ENCODE peak calls at places on chromosomes 12 and 14, in seven cellular contexts. Z, I, A, S, R, G and P are unnamed samples.

GRCh38 chr14:100750762-100751699 is 24.3 kb downstream of the DLK1 start:
- DNase-seq in Z (no peak), I (no peak), A (no peak), S (no peak), R (no peak), G (peak; percentile 96), P (no peak)

GRCh38 chr12:121578230-121579189 is 2.3 kb downstream of the KDM2B start:
- DNase-seq in Z (no peak), I (peak; percentile 37), A (peak; percentile 21), S (peak; percentile 76), R (peak; percentile 40), G (no peak), P (peak; percentile 34)

GRCh38 chr12:4178424-4179184 is 95.0 kb upstream of the CCND2 start:
- DNase-seq in Z (no peak), I (no peak), A (no peak), S (peak; percentile 3), R (no peak), G (no peak), P (no peak)

GRCh38 chr12:96462571-96463280 is 26.7 kb upstream of the CFAP54 start:
- DNase-seq in Z (no peak), I (no peak), A (no peak), S (no peak), R (no peak), G (no peak), P (no peak)

GRCh38 chr12:124233846-124234620 is 60.9 kb upstream of the RFLNA start:
- DNase-seq in Z (peak; percentile 51), I (no peak), A (no peak), S (no peak), R (no peak), G (no peak), P (peak; percentile 48)

GRCh38 chr14:61213116-61213720 is 67.9 kb downstream of the TMEM30B start:
- DNase-seq in Z (no peak), I (no peak), A (peak; percentile 49), S (no peak), R (no peak), G (no peak), P (peak; percentile 83)

GRCh38 chr14:29569194-29569593 is 358.5 kb downstream of the PRKD1 start:
- DNase-seq in Z (no peak), I (no peak), A (no peak), S (no peak), R (no peak), G (no peak), P (no peak)

GRCh38 chr12:20189767-20190166 is 178.6 kb upstream of the PDE3A start:
- DNase-seq in Z (no peak), I (peak; percentile 10), A (no peak), S (no peak), R (no peak), G (no peak), P (no peak)

GRCh38 chr12:88266851-88267360 is 124.8 kb downstream of the TMTC3 start:
- DNase-seq in Z (no peak), I (no peak), A (no peak), S (no peak), R (no peak), G (no peak), P (peak; percentile 3)

GRCh38 chr12:100632445-100632892 is 59.0 kb downstream of the GAS2L3 start:
- DNase-seq in Z (no peak), I (no peak), A (no peak), S (no peak), R (no peak), G (peak; percentile 4), P (no peak)

GRCh38 chr12:40515041-40515825 is 177.0 kb upstream of the CNTN1 start:
- DNase-seq in Z (peak; percentile 0), I (no peak), A (no peak), S (no peak), R (no peak), G (no peak), P (peak; percentile 7)

GRCh38 chr12:124004233-124004875 is 31.3 kb downstream of the ZNF664 start:
- DNase-seq in Z (no peak), I (no peak), A (peak; percentile 51), S (no peak), R (no peak), G (no peak), P (peak; percentile 68)

GRCh38 chr12:20289512-20289911 is 78.8 kb upstream of the PDE3A start:
- DNase-seq in Z (no peak), I (no peak), A (no peak), S (no peak), R (no peak), G (no peak), P (no peak)

GRCh38 chr12:107670999-107671643 is 14.5 kb upstream of the PWP1 start:
- DNase-seq in Z (no peak), I (no peak), A (peak; percentile 7), S (peak; percentile 82), R (peak; percentile 32), G (peak; percentile 33), P (peak; percentile 27)

GRCh38 chr12:219891-220352 is 6.0 kb upstream of the SLC6A12 start:
- DNase-seq in Z (peak; percentile 3), I (peak; percentile 91), A (peak; percentile 35), S (peak; percentile 98), R (peak; percentile 79), G (peak; percentile 69), P (peak; percentile 46)

GRCh38 chr14:70731447-70732239 is 77.7 kb downstream of the MAP3K9 start:
- DNase-seq in Z (no peak), I (no peak), A (no peak), S (no peak), R (no peak), G (no peak), P (no peak)

GRCh38 chr14:50389668-50390441 is 6.8 kb downstream of the CDKL1 start:
- DNase-seq in Z (no peak), I (no peak), A (no peak), S (no peak), R (no peak), G (peak; percentile 59), P (no peak)

GRCh38 chr12:56687225-56688128 is 607 bp downstream of the PTGES3 start:
- DNase-seq in Z (peak; percentile 31), I (no peak), A (no peak), S (no peak), R (peak; percentile 67), G (no peak), P (peak; percentile 55)

GRCh38 chr12:29148958-29149690 is at the start of gene FAR2:
- DNase-seq in Z (peak; percentile 18), I (peak; percentile 85), A (no peak), S (peak; percentile 75), R (peak; percentile 76), G (no peak), P (peak; percentile 71)

GRCh38 chr12:110282343-110282860 is 1.4 kb downstream of the ATP2A2 start:
- DNase-seq in Z (no peak), I (no peak), A (no peak), S (no peak), R (no peak), G (no peak), P (no peak)

GRCh38 chr14:64760146-64760755 is 56.0 kb downstream of the PLEKHG3 start:
- DNase-seq in Z (peak; percentile 15), I (peak; percentile 71), A (peak; percentile 42), S (peak; percentile 92), R (peak; percentile 82), G (peak; percentile 34), P (peak; percentile 55)

GRCh38 chr12:128644664-128645296 is 179.0 kb downstream of the SLC15A4 start:
- DNase-seq in Z (no peak), I (peak; percentile 30), A (no peak), S (peak; percentile 93), R (peak; percentile 70), G (peak; percentile 3), P (peak; percentile 2)

GRCh38 chr12:53065975-53066593 is 13.1 kb downstream of the SPRYD3 start:
- DNase-seq in Z (peak; percentile 47), I (peak; percentile 92), A (peak; percentile 81), S (peak; percentile 93), R (peak; percentile 82), G (peak; percentile 57), P (peak; percentile 95)

GRCh38 chr14:20969336-20969735 is 14.0 kb downstream of the RNASE2 start:
- DNase-seq in Z (no peak), I (no peak), A (no peak), S (no peak), R (no peak), G (no peak), P (no peak)

GRCh38 chr12:84585996-84586395 is 326.6 kb downstream of the SLC6A15 start:
- DNase-seq in Z (peak; percentile 1), I (no peak), A (peak; percentile 4), S (no peak), R (no peak), G (no peak), P (peak; percentile 14)

GRCh38 chr12:89349814-89350213 is 2.5 kb downstream of the DUSP6 start:
- DNase-seq in Z (peak; percentile 76), I (peak; percentile 38), A (peak; percentile 81), S (no peak), R (peak; percentile 39), G (no peak), P (peak; percentile 68)

GRCh38 chr14:92635031-92635430 is 113.4 kb downstream of the LGMN start:
- DNase-seq in Z (no peak), I (no peak), A (no peak), S (no peak), R (no peak), G (no peak), P (no peak)

GRCh38 chr12:50786498-50787231 is 22.8 kb downstream of the ATF1 start:
- DNase-seq in Z (peak; percentile 98), I (no peak), A (peak; percentile 97), S (no peak), R (no peak), G (peak; percentile 90), P (peak; percentile 95)

GRCh38 chr12:68538722-68539614 is 71.7 kb upstream of the RAP1B start:
- DNase-seq in Z (peak; percentile 79), I (no peak), A (peak; percentile 26), S (peak; percentile 51), R (peak; percentile 24), G (no peak), P (peak; percentile 22)

GRCh38 chr12:132255642-132256041 is 73.7 kb downstream of the GALNT9 start:
- DNase-seq in Z (no peak), I (no peak), A (no peak), S (no peak), R (no peak), G (no peak), P (no peak)
- H3K9ac ChIP-seq in Z (no peak overlapping the region), I (no peak overlapping the region), A (no peak overlapping the region), S (no peak overlapping the region), R (no peak overlapping the region), G (no peak overlapping the region), P (no peak overlapping the region)

GRCh38 chr14:103856105-103856504 is 8.7 kb upstream of the PPP1R13B start:
- DNase-seq in Z (no peak), I (no peak), A (no peak), S (peak; percentile 57), R (no peak), G (no peak), P (no peak)
- H3K9ac ChIP-seq in Z (no peak overlapping the region), I (no peak overlapping the region), A (no peak overlapping the region), S (no peak overlapping the region), R (no peak overlapping the region), G (peak overlapping the region; percentile 78), P (no peak overlapping the region)

GRCh38 chr14:69561893-69562292 is 12.8 kb downstream of the CCDC177 start:
- DNase-seq in Z (no peak), I (no peak), A (no peak), S (no peak), R (no peak), G (no peak), P (no peak)
- H3K9ac ChIP-seq in Z (no peak overlapping the region), I (no peak overlapping the region), A (no peak overlapping the region), S (no peak overlapping the region), R (no peak overlapping the region), G (no peak overlapping the region), P (no peak overlapping the region)

DNA sequence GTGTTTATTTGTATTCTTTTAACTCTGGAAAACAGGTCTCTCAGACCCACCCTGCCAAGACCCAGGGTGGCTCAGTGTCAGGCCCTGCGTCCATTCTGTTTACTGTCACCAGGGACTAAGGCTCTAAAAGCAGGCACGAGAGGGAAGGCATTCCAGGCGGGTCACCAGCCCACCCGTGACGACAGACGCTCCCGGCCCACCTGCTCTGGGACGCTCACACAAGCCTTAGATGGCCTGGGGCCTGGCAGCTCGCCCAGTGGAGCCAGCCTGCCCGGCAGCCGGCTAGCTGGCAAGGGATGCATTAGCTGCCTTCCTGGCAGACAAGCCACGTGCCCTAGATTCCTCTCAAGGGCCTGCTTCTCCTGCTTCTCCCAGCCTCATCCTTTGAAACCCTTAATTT is 9.2 kb upstream of the NUAK1 start:
- DNase-seq in Z (no peak), I (peak; percentile 83), A (no peak), S (no peak), R (no peak), G (no peak), P (no peak)
- H3K9ac ChIP-seq in Z (no peak overlapping the region), I (no peak overlapping the region), A (no peak overlapping the region), S (no peak overlapping the region), R (no peak overlapping the region), G (no peak overlapping the region), P (no peak overlapping the region)